ENCODE peak calls at places on chromosomes 13 and 19, in ten cellular contexts. S, N, U, P, M, X, O, Y, G and A are unnamed samples.
A peak's percentile ranks its signal among the peaks of the same experiment; 100 is the strongest.

GRCh38 chr13:65929436-65929835 is 1300.7 kb downstream of the PCDH9 start:
- DNase-seq in S (no peak), N (no peak), U (no peak), P (no peak), M (no peak), X (no peak), O (no peak), Y (no peak), G (no peak), A (no peak)

GRCh38 chr13:103236213-103236612 is 170.0 kb upstream of the SLC10A2 start:
- DNase-seq in S (no peak), N (no peak), U (no peak), P (no peak), M (no peak), X (no peak), O (no peak), Y (no peak), G (no peak), A (no peak)

GRCh38 chr13:20197361-20197834 is 4.7 kb upstream of the GJB2 start:
- DNase-seq in S (peak; percentile 62), N (peak; percentile 61), U (no peak), P (no peak), M (peak; percentile 54), X (peak; percentile 60), O (no peak), Y (peak; percentile 33), G (no peak), A (no peak)

GRCh38 chr13:110616103-110617101 is 1.1 kb downstream of the NAXD start:
- DNase-seq in S (peak; percentile 75), N (no peak), U (no peak), P (peak; percentile 46), M (peak; percentile 42), X (no peak), O (no peak), Y (peak; percentile 85), G (no peak), A (no peak)

GRCh38 chr19:16541526-16542044 is 652 bp downstream of the CHERP start:
- DNase-seq in S (peak; percentile 11), N (no peak), U (no peak), P (peak; percentile 17), M (no peak), X (peak; percentile 50), O (no peak), Y (no peak), G (no peak), A (no peak)

GRCh38 chr19:33375156-33375744 is 1.7 kb downstream of the CEBPG start:
- DNase-seq in S (no peak), N (no peak), U (no peak), P (no peak), M (no peak), X (no peak), O (no peak), Y (no peak), G (no peak), A (no peak)

GRCh38 chr13:103698000-103698399 is 631.8 kb upstream of the SLC10A2 start:
- DNase-seq in S (no peak), N (no peak), U (no peak), P (no peak), M (no peak), X (no peak), O (no peak), Y (no peak), G (no peak), A (no peak)

GRCh38 chr13:46378411-46378810 is 8.6 kb downstream of the RUBCNL start:
- DNase-seq in S (no peak), N (no peak), U (no peak), P (peak; percentile 88), M (no peak), X (no peak), O (no peak), Y (no peak), G (no peak), A (no peak)

GRCh38 chr13:60379837-60380236 is 17.2 kb upstream of the TDRD3 start:
- DNase-seq in S (no peak), N (no peak), U (no peak), P (no peak), M (no peak), X (no peak), O (no peak), Y (no peak), G (no peak), A (no peak)

GRCh38 chr19:48878219-48879024 is 6.2 kb downstream of the PPP1R15A start:
- DNase-seq in S (no peak), N (no peak), U (no peak), P (no peak), M (peak; percentile 74), X (no peak), O (no peak), Y (no peak), G (peak; percentile 75), A (no peak)

GRCh38 chr19:14347999-14348889 is 33.0 kb upstream of the ADGRE5 start:
- DNase-seq in S (peak; percentile 87), N (peak; percentile 6), U (peak; percentile 47), P (peak; percentile 54), M (peak; percentile 59), X (peak; percentile 70), O (peak; percentile 42), Y (peak; percentile 74), G (peak; percentile 61), A (no peak)

GRCh38 chr19:49847731-49848696 is 2.9 kb upstream of the PTOV1 start:
- DNase-seq in S (peak; percentile 59), N (no peak), U (no peak), P (peak; percentile 54), M (peak; percentile 60), X (no peak), O (no peak), Y (peak; percentile 90), G (no peak), A (no peak)

GRCh38 chr19:4369109-4369887 is 25.9 kb downstream of the MPND start:
- DNase-seq in S (peak; percentile 28), N (no peak), U (peak; percentile 48), P (peak; percentile 23), M (peak; percentile 93), X (no peak), O (peak; percentile 26), Y (no peak), G (peak; percentile 64), A (no peak)

GRCh38 chr13:43195551-43195950 is 172.2 kb downstream of the DNAJC15 start:
- DNase-seq in S (no peak), N (no peak), U (no peak), P (no peak), M (no peak), X (no peak), O (no peak), Y (no peak), G (no peak), A (no peak)

GRCh38 chr19:10262771-10263170 is 8.1 kb upstream of the ICAM1 start:
- DNase-seq in S (no peak), N (no peak), U (no peak), P (no peak), M (no peak), X (no peak), O (no peak), Y (no peak), G (no peak), A (no peak)

GRCh38 chr13:114134111-114134943 is 1.9 kb upstream of the RASA3 start:
- DNase-seq in S (no peak), N (peak; percentile 35), U (no peak), P (peak; percentile 41), M (peak; percentile 50), X (peak; percentile 49), O (no peak), Y (no peak), G (no peak), A (no peak)

GRCh38 chr19:16339361-16339725 is 14.7 kb downstream of the KLF2 start:
- DNase-seq in S (no peak), N (no peak), U (no peak), P (no peak), M (no peak), X (no peak), O (no peak), Y (no peak), G (no peak), A (no peak)

GRCh38 chr19:4638330-4638729 is 986 bp upstream of the TNFAIP8L1 start:
- DNase-seq in S (no peak), N (no peak), U (no peak), P (peak; percentile 23), M (no peak), X (no peak), O (no peak), Y (no peak), G (peak; percentile 80), A (no peak)

GRCh38 chr19:41668315-41668714 is 19.8 kb downstream of the CEACAM7 start:
- DNase-seq in S (no peak), N (no peak), U (no peak), P (no peak), M (no peak), X (no peak), O (no peak), Y (no peak), G (no peak), A (no peak)

GRCh38 chr19:48445256-48445605 is 552 bp upstream of the GRWD1 start:
- DNase-seq in S (peak; percentile 94), N (peak; percentile 57), U (no peak), P (peak; percentile 33), M (no peak), X (peak; percentile 75), O (no peak), Y (peak; percentile 94), G (peak; percentile 47), A (no peak)

GRCh38 chr19:13058951-13059660 is 43.6 kb downstream of the LYL1 start:
- DNase-seq in S (no peak), N (no peak), U (no peak), P (no peak), M (no peak), X (no peak), O (no peak), Y (no peak), G (no peak), A (no peak)

GRCh38 chr19:46685189-46685588 is 24.2 kb upstream of the DACT3 start:
- DNase-seq in S (no peak), N (no peak), U (no peak), P (no peak), M (no peak), X (no peak), O (no peak), Y (no peak), G (no peak), A (no peak)

GRCh38 chr19:52094526-52094925 is 1.0 kb downstream of the ZNF841 start:
- DNase-seq in S (no peak), N (no peak), U (no peak), P (no peak), M (no peak), X (peak; percentile 1), O (no peak), Y (no peak), G (no peak), A (no peak)

GRCh38 chr19:821976-822773 is 420 bp upstream of the PLPPR3 start:
- DNase-seq in S (no peak), N (peak; percentile 18), U (no peak), P (peak; percentile 63), M (no peak), X (peak; percentile 71), O (no peak), Y (no peak), G (no peak), A (no peak)

GRCh38 chr13:103287659-103288058 is 221.4 kb upstream of the SLC10A2 start:
- DNase-seq in S (no peak), N (no peak), U (no peak), P (no peak), M (no peak), X (no peak), O (no peak), Y (no peak), G (no peak), A (no peak)